ENCODE peak calls at places on chromosomes 5 and 9, in six cellular contexts. R, Y, M, E, O and V are unnamed samples.

GRCh38 chr9:136326061-136326776 is 1.1 kb upstream of the GPSM1 start:
- DNase-seq in R (no peak), Y (no peak), M (no peak), E (peak), O (peak), V (peak)

GRCh38 chr5:173866249-173867172 is 21.6 kb upstream of the CPEB4 start:
- DNase-seq in R (no peak), Y (peak), M (no peak), E (no peak), O (no peak), V (no peak)

GRCh38 chr9:100352201-100352726 is 478 bp downstream of the TEX10 start:
- DNase-seq in R (peak), Y (peak), M (no peak), E (peak), O (no peak), V (peak)

GRCh38 chr5:12661617-12662370 is 757.5 kb upstream of the CTNND2 start:
- DNase-seq in R (no peak), Y (no peak), M (no peak), E (no peak), O (no peak), V (no peak)

GRCh38 chr5:138900281-138900965 is 25.3 kb upstream of the LRRTM2 start:
- DNase-seq in R (no peak), Y (no peak), M (no peak), E (peak), O (no peak), V (peak)

GRCh38 chr5:180071418-180072255 is at the start of gene RNF130:
- DNase-seq in R (peak), Y (peak), M (peak), E (peak), O (peak), V (peak)

GRCh38 chr9:95793924-95794828 is 81.3 kb upstream of the ERCC6L2 start:
- DNase-seq in R (no peak), Y (no peak), M (no peak), E (peak), O (no peak), V (peak)

GRCh38 chr9:118455781-118456180 is 751.6 kb downstream of the TLR4 start:
- DNase-seq in R (no peak), Y (no peak), M (no peak), E (no peak), O (peak), V (no peak)

GRCh38 chr5:83470920-83471404 is 582 bp upstream of the VCAN start:
- DNase-seq in R (no peak), Y (no peak), M (no peak), E (no peak), O (peak), V (no peak)

GRCh38 chr5:136703706-136704105 is 338.4 kb upstream of the TRPC7 start:
- DNase-seq in R (no peak), Y (no peak), M (no peak), E (no peak), O (no peak), V (no peak)

GRCh38 chr9:78035369-78035993 is 3.9 kb upstream of the GNAQ start:
- DNase-seq in R (peak), Y (peak), M (peak), E (peak), O (peak), V (peak)

GRCh38 chr5:79689541-79690466 is at the start of gene CMYA5:
- DNase-seq in R (peak), Y (peak), M (no peak), E (peak), O (peak), V (peak)

GRCh38 chr9:113644321-113644720 is 180.8 kb downstream of the RGS3 start:
- DNase-seq in R (no peak), Y (no peak), M (no peak), E (no peak), O (no peak), V (no peak)

GRCh38 chr5:61256474-61256873 is 75.6 kb upstream of the ZSWIM6 start:
- DNase-seq in R (peak), Y (no peak), M (no peak), E (peak), O (no peak), V (no peak)

GRCh38 chr9:127708952-127709587 is 2.3 kb downstream of the CFAP157 start:
- DNase-seq in R (no peak), Y (no peak), M (no peak), E (no peak), O (no peak), V (no peak)

GRCh38 chr5:50745221-50745620 is 78.8 kb downstream of the PARP8 start:
- DNase-seq in R (no peak), Y (no peak), M (no peak), E (no peak), O (no peak), V (no peak)

GRCh38 chr5:122067330-122067885 is 10.7 kb downstream of the LOX start:
- DNase-seq in R (no peak), Y (no peak), M (no peak), E (no peak), O (peak), V (no peak)

GRCh38 chr9:134633362-134634142 is 8.1 kb upstream of the COL5A1 start:
- DNase-seq in R (no peak), Y (peak), M (no peak), E (no peak), O (no peak), V (no peak)

GRCh38 chr9:110095238-110095637 is 112.7 kb downstream of the C9orf152 start:
- DNase-seq in R (no peak), Y (no peak), M (no peak), E (peak), O (no peak), V (peak)

GRCh38 chr9:31601666-31602065 is 782.8 kb upstream of the ACO1 start:
- DNase-seq in R (no peak), Y (no peak), M (no peak), E (no peak), O (no peak), V (no peak)

GRCh38 chr9:27088981-27089380 is 20.0 kb upstream of the TEK start:
- DNase-seq in R (no peak), Y (no peak), M (no peak), E (peak), O (no peak), V (peak)

GRCh38 chr5:163269624-163270023 is 167.8 kb upstream of the CCNG1 start:
- DNase-seq in R (no peak), Y (no peak), M (peak), E (no peak), O (no peak), V (no peak)

GRCh38 chr9:81035171-81035570 is 654.2 kb downstream of the TLE1 start:
- DNase-seq in R (no peak), Y (no peak), M (no peak), E (peak), O (no peak), V (peak)

GRCh38 chr5:5658226-5658625 is 235.7 kb downstream of the ICE1 start:
- DNase-seq in R (no peak), Y (peak), M (peak), E (no peak), O (no peak), V (peak)

GRCh38 chr9:133687856-133688761 is 50.0 kb downstream of the SARDH start:
- DNase-seq in R (no peak), Y (peak), M (no peak), E (no peak), O (no peak), V (no peak)

GRCh38 chr5:54302267-54302687 is 8.1 kb downstream of the ARL15 start:
- DNase-seq in R (no peak), Y (no peak), M (no peak), E (peak), O (no peak), V (peak)

GRCh38 chr5:75167345-75167744 is 69.3 kb downstream of the ANKRD31 start:
- DNase-seq in R (no peak), Y (no peak), M (peak), E (no peak), O (no peak), V (peak)

GRCh38 chr5:51466214-51466613 is 83.0 kb downstream of the ISL1 start:
- DNase-seq in R (no peak), Y (no peak), M (no peak), E (no peak), O (no peak), V (no peak)

GRCh38 chr9:111966851-111967250 is 70.2 kb downstream of the UGCG start:
- DNase-seq in R (no peak), Y (peak), M (peak), E (peak), O (no peak), V (peak)

GRCh38 chr9:68844196-68844595 is 139.2 kb downstream of the PIP5K1B start:
- DNase-seq in R (no peak), Y (no peak), M (no peak), E (no peak), O (no peak), V (no peak)

GRCh38 chr5:153900703-153901395 is 137.9 kb downstream of the FAM114A2 start:
- DNase-seq in R (no peak), Y (no peak), M (no peak), E (peak), O (no peak), V (peak)

GRCh38 chr9:89471390-89471789 is 26.5 kb downstream of the SEMA4D start:
- DNase-seq in R (no peak), Y (no peak), M (no peak), E (no peak), O (no peak), V (no peak)

GRCh38 chr5:149472399-149472798 is 78.8 kb downstream of the CSNK1A1 start:
- DNase-seq in R (no peak), Y (no peak), M (no peak), E (no peak), O (no peak), V (no peak)

GRCh38 chr5:52504584-52505240 is 283.0 kb upstream of the ITGA1 start:
- DNase-seq in R (no peak), Y (no peak), M (no peak), E (no peak), O (no peak), V (no peak)

GRCh38 chr9:125969462-125969861 is 222.3 kb downstream of the PBX3 start:
- DNase-seq in R (no peak), Y (no peak), M (no peak), E (no peak), O (no peak), V (no peak)

GRCh38 chr9:36862206-36863145 is 171.6 kb downstream of the PAX5 start:
- DNase-seq in R (peak), Y (peak), M (peak), E (peak), O (peak), V (peak)

GRCh38 chr9:6230037-6230778 is 14.6 kb downstream of the IL33 start:
- DNase-seq in R (no peak), Y (no peak), M (no peak), E (no peak), O (no peak), V (peak)

GRCh38 chr9:122930541-122930932 is 775 bp downstream of the ZBTB26 start:
- DNase-seq in R (no peak), Y (no peak), M (no peak), E (no peak), O (no peak), V (no peak)

GRCh38 chr5:134026521-134027202 is 21.9 kb upstream of the VDAC1 start:
- DNase-seq in R (peak), Y (peak), M (peak), E (peak), O (peak), V (peak)

DNA sequence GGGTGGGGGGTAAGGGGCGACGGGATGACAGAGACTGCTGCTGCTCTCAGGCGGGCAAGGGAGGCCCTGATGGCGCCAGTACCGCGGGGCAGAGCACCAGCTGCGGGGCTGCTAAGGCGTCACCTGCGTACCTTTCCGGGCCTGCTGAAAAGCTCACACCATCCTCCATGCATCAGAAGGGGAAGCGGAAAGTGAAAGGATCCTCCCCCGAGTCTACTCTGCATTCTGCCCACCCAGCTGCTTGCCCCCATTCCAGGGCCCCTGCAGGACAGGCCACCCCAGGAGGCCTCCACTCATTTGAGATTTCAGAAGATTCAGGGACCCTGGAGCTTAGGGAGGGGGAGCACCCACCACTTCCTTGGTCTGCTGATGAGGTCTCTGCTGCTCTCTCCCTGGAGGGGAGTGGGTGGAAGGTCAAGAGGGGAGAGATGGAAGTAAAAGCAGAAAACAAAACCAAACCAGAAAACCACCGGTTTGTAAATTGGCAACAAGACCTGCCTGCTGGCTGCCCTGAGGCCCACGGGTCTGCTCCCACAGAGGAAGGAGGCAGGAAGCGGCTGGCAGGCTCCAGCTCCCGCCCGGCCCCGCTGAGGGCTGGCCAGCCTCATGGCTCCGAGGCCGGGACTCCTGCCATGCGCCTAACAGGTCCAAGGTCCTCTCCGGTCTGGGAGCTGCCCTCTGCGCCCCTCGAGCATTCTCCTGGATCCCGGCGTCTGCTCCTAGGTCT is 33.6 kb downstream of the PRRT1B start:
- DNase-seq in R (no peak), Y (no peak), M (no peak), E (no peak), O (no peak), V (no peak)
- TF ChIP-seq CTCF in R (no peak), Y (no peak), M (no peak), E (no peak), O (no peak), V (no peak)

GRCh38 chr5:8954801-8955200 is 591.1 kb downstream of the SEMA5A start:
- DNase-seq in R (no peak), Y (no peak), M (no peak), E (peak), O (no peak), V (peak)
- TF ChIP-seq CTCF in R (no peak), Y (no peak), M (no peak), E (no peak), O (no peak), V (peak)

GRCh38 chr9:105151686-105151995 is 92.8 kb upstream of the SLC44A1 start:
- DNase-seq in R (no peak), Y (no peak), M (no peak), E (no peak), O (no peak), V (no peak)

GRCh38 chr9:105147095-105147871 is 97.2 kb upstream of the SLC44A1 start:
- DNase-seq in R (no peak), Y (no peak), M (no peak), E (no peak), O (no peak), V (no peak)

GRCh38 chr9:105146677-105147076 is 97.8 kb upstream of the SLC44A1 start:
- DNase-seq in R (no peak), Y (no peak), M (no peak), E (no peak), O (no peak), V (no peak)

GRCh38 chr9:105150991-105151685 is 93.3 kb upstream of the SLC44A1 start:
- DNase-seq in R (peak), Y (no peak), M (peak), E (no peak), O (no peak), V (peak)

GRCh38 chr9:105148328-105149006 is 96.0 kb upstream of the SLC44A1 start:
- DNase-seq in R (no peak), Y (no peak), M (peak), E (no peak), O (peak), V (no peak)
- TF ChIP-seq CTCF in R (no peak), Y (no peak), M (no peak), E (no peak), O (no peak), V (peak)

DNA sequence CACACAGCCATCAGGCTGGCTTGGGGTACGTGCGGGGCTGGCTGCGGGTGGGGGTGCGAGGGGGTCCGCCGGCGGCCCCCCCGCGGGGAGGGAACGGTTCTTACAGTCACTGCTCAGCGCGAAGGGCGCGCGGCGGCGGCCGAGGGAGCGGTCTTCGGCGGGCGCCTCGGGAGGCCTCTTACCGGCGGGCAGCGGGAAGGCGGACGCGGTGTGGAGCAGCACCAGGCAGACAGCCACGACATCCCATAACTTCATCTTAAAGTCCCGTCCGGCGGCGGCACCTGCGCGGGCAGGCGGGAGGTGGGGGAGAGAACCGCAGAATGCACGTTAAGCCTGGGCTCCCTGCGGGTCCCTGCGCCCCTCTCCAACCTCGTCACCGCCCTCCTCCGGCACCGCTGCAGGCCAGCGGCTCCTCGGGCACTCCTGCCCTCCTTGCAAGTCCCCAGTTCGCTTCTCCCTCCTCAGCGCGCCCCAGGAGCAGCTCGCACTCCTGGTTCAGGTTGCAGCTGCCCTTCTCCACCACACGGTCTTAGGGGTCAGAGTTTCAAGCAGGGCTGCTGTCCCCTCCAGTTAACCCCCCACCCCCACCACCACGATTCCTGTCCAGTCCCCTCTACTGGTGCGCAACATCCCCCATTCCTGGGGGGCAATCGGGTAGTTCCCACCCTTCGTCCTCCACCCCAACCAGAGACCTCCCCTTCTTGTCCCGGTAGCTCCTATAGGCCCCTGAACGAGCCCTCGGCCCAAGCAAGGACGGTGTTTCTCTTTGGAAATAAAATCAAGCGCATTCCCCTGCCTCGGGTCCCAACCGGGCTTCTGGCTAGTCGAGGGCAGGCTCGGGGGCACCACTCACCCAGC is 5.1 kb downstream of the GDNF start:
- DNase-seq in R (no peak), Y (peak), M (no peak), E (no peak), O (peak), V (no peak)
- TF ChIP-seq CTCF in R (no peak), Y (no peak), M (no peak), E (no peak), O (no peak), V (no peak)